ENCODE peak calls at places on chromosomes 5 and 9, in ten cellular contexts. H is pancreas, Q is fibroblast of lung, R is sigmoid colon, Z is left ventricle myocardium inferior, D is breast epithelium, Y is suprapubic skin, A is heart left ventricle, O is ovary, E is stomach. V is an unnamed sample.
A peak's percentile ranks its signal among the peaks of the same experiment; 100 is the strongest.

GRCh38 chr5:149838881-149839739 is 105.5 kb downstream of the PDE6A start:
- DNase-seq in H (no peak), Q (peak; percentile 75), R (no peak), Z (no peak), D (no peak), Y (no peak), A (no peak), O (no peak), E (peak; percentile 34), V (no peak)

GRCh38 chr5:95684361-95684760 is 1.6 kb upstream of the SPATA9 start:
- DNase-seq in H (no peak), Q (no peak), R (no peak), Z (no peak), D (no peak), Y (no peak), A (no peak), O (no peak), E (no peak), V (no peak)

GRCh38 chr5:54440456-54440893 is 15.0 kb upstream of the HSPB3 start:
- DNase-seq in H (no peak), Q (no peak), R (no peak), Z (no peak), D (no peak), Y (no peak), A (no peak), O (no peak), E (no peak), V (no peak)

GRCh38 chr5:27702339-27702820 is 664.0 kb upstream of the CDH9 start:
- DNase-seq in H (no peak), Q (peak; percentile 83), R (no peak), Z (no peak), D (no peak), Y (no peak), A (no peak), O (no peak), E (no peak), V (no peak)

GRCh38 chr9:91485006-91485405 is 61.4 kb upstream of the NFIL3 start:
- DNase-seq in H (no peak), Q (peak; percentile 61), R (no peak), Z (no peak), D (no peak), Y (no peak), A (no peak), O (no peak), E (no peak), V (no peak)

GRCh38 chr9:94862242-94862610 is 135.7 kb downstream of the AOPEP start:
- DNase-seq in H (no peak), Q (no peak), R (no peak), Z (no peak), D (no peak), Y (no peak), A (no peak), O (no peak), E (no peak), V (no peak)

GRCh38 chr5:33679791-33680190 is 212.0 kb downstream of the ADAMTS12 start:
- DNase-seq in H (no peak), Q (peak; percentile 64), R (no peak), Z (no peak), D (no peak), Y (no peak), A (no peak), O (no peak), E (no peak), V (no peak)

GRCh38 chr5:34991486-34992238 is 56.1 kb downstream of the AGXT2 start:
- DNase-seq in H (no peak), Q (peak; percentile 48), R (no peak), Z (no peak), D (no peak), Y (no peak), A (no peak), O (no peak), E (no peak), V (no peak)

GRCh38 chr9:69379250-69379982 is 54.4 kb downstream of the ENTREP1 start:
- DNase-seq in H (no peak), Q (peak; percentile 71), R (no peak), Z (no peak), D (no peak), Y (no peak), A (no peak), O (no peak), E (no peak), V (no peak)

GRCh38 chr5:42547146-42547545 is 123.9 kb downstream of the GHR start:
- DNase-seq in H (no peak), Q (peak; percentile 55), R (no peak), Z (no peak), D (no peak), Y (no peak), A (no peak), O (no peak), E (no peak), V (no peak)

GRCh38 chr5:108481355-108481931 is 99.5 kb upstream of the FBXL17 start:
- DNase-seq in H (no peak), Q (peak; percentile 19), R (no peak), Z (no peak), D (no peak), Y (no peak), A (no peak), O (no peak), E (no peak), V (peak; percentile 1)

GRCh38 chr5:127029513-127030258 is 672 bp downstream of the MARCHF3 start:
- DNase-seq in H (peak; percentile 74), Q (peak; percentile 59), R (peak; percentile 73), Z (peak; percentile 35), D (peak; percentile 40), Y (peak; percentile 83), A (peak; percentile 76), O (peak; percentile 22), E (peak; percentile 63), V (peak; percentile 47)

DNA sequence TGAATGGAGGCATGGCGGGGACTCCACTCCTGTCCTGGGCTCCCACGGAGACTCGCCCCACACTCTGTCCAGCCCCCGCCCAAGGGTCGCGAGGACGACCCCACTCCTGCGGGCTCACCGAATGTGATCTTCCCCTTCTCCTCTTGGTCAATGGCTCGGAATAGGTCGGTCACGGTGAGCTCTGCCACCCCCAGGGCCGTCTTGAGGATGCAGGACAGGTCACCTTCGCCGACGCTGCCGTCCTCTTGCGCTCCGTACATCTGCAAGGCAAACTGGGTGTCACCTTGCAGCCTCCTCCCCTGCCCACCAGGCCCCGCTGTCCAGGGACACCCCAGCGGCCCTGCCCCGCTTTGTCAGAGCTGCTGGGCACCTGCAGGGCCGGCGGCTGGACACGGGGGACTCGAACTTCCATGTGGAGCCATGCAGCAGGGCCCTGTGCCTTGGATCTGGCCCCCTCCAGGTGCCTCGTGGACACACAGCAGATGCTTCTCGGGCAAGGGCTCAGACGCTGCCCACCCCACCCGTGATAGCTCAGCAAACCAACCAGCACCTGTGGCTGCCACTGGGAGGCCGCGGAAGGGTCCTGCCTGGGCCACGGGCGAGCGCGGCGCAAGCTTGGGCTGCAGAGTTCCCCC is 21.5 kb upstream of the SLC6A3 start:
- DNase-seq in H (peak; percentile 68), Q (no peak), R (peak; percentile 62), Z (no peak), D (no peak), Y (peak; percentile 78), A (peak; percentile 64), O (no peak), E (no peak), V (no peak)
- H3K36me3 ChIP-seq in H (peaks cover 5% of the 10 kb centered on the region), Q (peaks cover 46% of the 10 kb centered on the region), R (peaks cover 59% of the 10 kb centered on the region), Z (peaks cover 54% of the 10 kb centered on the region), D (peaks cover 7% of the 10 kb centered on the region), Y (peaks cover 44% of the 10 kb centered on the region), A (peaks cover 83% of the 10 kb centered on the region), O (no peaks in the 10 kb centered on the region), E (peaks cover 88% of the 10 kb centered on the region), V (peaks cover 14% of the 10 kb centered on the region)

DNA sequence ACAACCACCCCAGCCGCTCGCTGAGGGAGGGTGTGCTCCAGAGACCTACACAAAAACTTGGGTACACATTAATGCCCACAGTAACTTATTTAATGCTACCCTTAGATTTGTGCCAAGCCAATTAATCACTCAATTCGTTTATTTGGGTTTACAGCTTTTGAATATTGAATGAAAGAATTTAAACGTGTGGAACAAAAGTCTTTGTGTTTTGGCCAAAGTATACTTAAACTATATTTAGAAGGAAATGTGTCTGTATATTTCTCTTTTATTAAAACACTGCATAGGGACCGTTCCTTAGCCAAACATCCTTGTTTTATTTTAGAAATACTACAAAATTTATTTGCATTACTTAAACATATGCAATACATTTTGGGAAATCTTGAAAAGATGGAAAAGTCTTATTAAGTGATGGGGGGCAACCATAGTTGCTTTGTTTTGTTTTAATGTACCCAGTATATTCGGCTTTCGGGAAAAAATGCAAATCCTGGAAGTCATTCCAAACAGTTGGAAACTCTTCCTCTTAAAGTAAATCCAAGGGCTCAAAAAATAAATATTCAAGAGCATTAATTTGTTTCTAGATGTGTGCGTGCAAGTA is 11.8 kb downstream of the ZNF608 start:
- DNase-seq in H (no peak), Q (no peak), R (no peak), Z (no peak), D (no peak), Y (no peak), A (no peak), O (no peak), E (no peak), V (no peak)
- H3K4me1 ChIP-seq in H (peaks cover 71% of the 10 kb centered on the region), Q (peaks cover 3% of the 10 kb centered on the region), R (no peaks in the 10 kb centered on the region), Z (peaks cover 63% of the 10 kb centered on the region), D (no peaks in the 10 kb centered on the region), Y (peaks cover 35% of the 10 kb centered on the region), A (peaks cover 10% of the 10 kb centered on the region), O (no peaks in the 10 kb centered on the region), E (peaks cover 98% of the 10 kb centered on the region), V (peaks cover 65% of the 10 kb centered on the region)

DNA sequence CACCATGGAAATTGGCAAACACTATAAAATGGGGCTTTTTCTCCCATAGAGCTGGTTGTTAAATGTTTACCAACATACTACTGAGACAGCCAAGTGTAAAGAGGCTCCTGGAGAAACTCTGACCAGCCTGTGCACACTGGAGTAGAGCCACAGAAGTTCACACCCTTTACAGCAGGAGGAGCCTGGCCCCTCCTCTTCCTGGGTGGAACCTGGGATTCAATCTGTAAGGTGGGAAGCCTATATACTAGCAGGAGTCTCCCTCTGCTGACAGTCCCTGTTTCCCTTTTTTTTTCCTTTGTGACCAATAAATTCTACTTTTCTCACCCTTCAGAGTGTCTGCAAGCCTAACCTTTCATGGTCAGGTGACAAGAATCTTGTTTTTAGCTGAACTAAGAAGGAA is 10.4 kb upstream of the SLC30A5 start:
- DNase-seq in H (no peak), Q (no peak), R (no peak), Z (no peak), D (no peak), Y (no peak), A (no peak), O (no peak), E (no peak), V (no peak)
- TF ChIP-seq CTCF in H (peak; percentile 10), Q (no peak), R (no peak), Z (no peak), D (no peak), Y (no peak), A (no peak), O (no peak), E (no peak), V (no peak)

DNA sequence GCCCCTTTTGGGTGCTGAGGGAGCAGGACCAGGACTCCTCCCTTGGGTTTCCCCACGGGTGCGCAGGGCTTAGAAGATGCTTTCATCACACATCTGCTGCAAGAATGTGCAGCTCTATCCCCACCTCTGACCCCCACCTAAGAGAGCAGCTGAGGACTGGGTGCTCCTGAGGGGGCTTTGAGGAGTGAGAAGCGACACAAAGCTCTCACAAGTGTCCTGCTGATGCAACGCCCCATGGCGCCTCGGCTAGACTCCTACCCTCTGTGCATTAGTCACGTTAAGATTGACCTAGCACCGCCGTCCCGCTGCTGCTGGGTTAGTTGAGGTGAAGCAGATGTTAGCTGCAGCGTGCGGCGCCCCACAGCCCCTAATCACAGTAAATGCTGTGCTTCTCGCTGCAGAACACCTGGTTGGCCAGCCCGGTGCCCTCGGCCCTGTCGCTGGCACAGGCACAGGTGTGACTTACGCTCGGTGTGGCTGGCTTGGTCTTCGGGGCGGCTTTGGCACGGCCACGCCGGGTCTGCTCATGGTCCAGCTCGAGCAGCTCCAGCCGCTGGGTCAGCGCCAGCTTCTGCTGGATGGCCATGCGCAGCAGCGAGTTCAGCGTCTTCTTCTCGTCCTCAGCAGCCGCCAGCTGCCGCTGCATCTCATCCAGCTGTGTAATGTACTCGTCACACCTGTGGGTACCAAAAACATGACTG is 45.0 kb upstream of the IPPK start:
- DNase-seq in H (peak; percentile 71), Q (no peak), R (no peak), Z (peak; percentile 51), D (no peak), Y (peak; percentile 72), A (peak; percentile 77), O (peak; percentile 80), E (no peak), V (no peak)
- H3K36me3 ChIP-seq in H (peaks cover 45% of the 10 kb centered on the region), Q (peaks cover 34% of the 10 kb centered on the region), R (peaks cover 99% of the 10 kb centered on the region), Z (peaks cover 81% of the 10 kb centered on the region), D (peaks cover 21% of the 10 kb centered on the region), Y (peaks cover 81% of the 10 kb centered on the region), A (peaks cover 87% of the 10 kb centered on the region), O (no peaks in the 10 kb centered on the region), E (peaks cover 98% of the 10 kb centered on the region), V (peaks cover 64% of the 10 kb centered on the region)